ENCODE peak calls at places on chromosome 19, in seven cellular contexts. S is A549, I is Peyer's patch, R is stomach, L is IMR-90, U is tibial nerve, Y is heart left ventricle. M is an unnamed sample.

GRCh38 chr19:289651-290538 is 1.3 kb downstream of the PLPP2 start:
- DNase-seq in I (peak; percentile 87), L (peak; percentile 25), R (peak; percentile 87), Y (no peak), U (no peak), S (peak; percentile 83), M (no peak)

GRCh38 chr19:54229146-54229545 is 6.3 kb upstream of the LILRB3 start:
- DNase-seq in U (no peak), S (no peak), R (no peak), L (no peak), Y (no peak), I (peak; percentile 33), M (no peak)

GRCh38 chr19:36488816-36489138 is 584 bp downstream of the ZNF566 start:
- DNase-seq in Y (no peak), L (no peak), I (peak; percentile 57), U (no peak), R (no peak), S (peak; percentile 64), M (no peak)

GRCh38 chr19:17525141-17525540 is 13.7 kb downstream of the PGLS start:
- DNase-seq in U (no peak), I (no peak), S (no peak), R (no peak), Y (no peak), L (no peak), M (no peak)

GRCh38 chr19:17332360-17332676 is 2.3 kb downstream of the ANO8 start:
- DNase-seq in L (no peak), I (no peak), S (no peak), Y (no peak), R (no peak), U (no peak), M (no peak)

GRCh38 chr19:45141203-45141900 is 19.4 kb downstream of the NKPD1 start:
- DNase-seq in R (no peak), U (no peak), S (no peak), Y (no peak), L (no peak), I (no peak), M (no peak)

GRCh38 chr19:15129856-15130580 is 22.8 kb downstream of the SYDE1 start:
- DNase-seq in R (no peak), S (no peak), I (no peak), L (no peak), U (no peak), Y (no peak), M (no peak)

GRCh38 chr19:7762719-7763293 is at the start of gene CLEC4M:
- DNase-seq in R (no peak), I (no peak), S (no peak), U (no peak), Y (no peak), L (no peak), M (no peak)

GRCh38 chr19:46299004-46299509 is 2.2 kb downstream of the HIF3A start:
- DNase-seq in I (peak; percentile 94), R (peak; percentile 99), S (peak; percentile 95), U (peak; percentile 99), L (peak; percentile 50), Y (peak; percentile 97), M (peak; percentile 77)

GRCh38 chr19:51158474-51159129 is 16.5 kb downstream of the SIGLEC7 start:
- DNase-seq in S (peak; percentile 41), Y (no peak), L (peak; percentile 7), U (peak; percentile 60), I (peak; percentile 80), R (peak; percentile 55), M (no peak)

GRCh38 chr19:35717665-35718344 is at the start of gene KMT2B:
- DNase-seq in S (peak; percentile 100), I (no peak), L (no peak), R (peak; percentile 96), U (peak; percentile 70), Y (peak; percentile 98), M (peak; percentile 95)

GRCh38 chr19:3448616-3449334 is 31.6 kb downstream of the SMIM24 start:
- DNase-seq in L (no peak), U (no peak), R (no peak), Y (no peak), I (no peak), S (no peak), M (peak; percentile 22)

GRCh38 chr19:30076751-30077670 is 135.0 kb downstream of the URI1 start:
- DNase-seq in S (no peak), L (no peak), Y (no peak), I (no peak), U (no peak), R (no peak), M (no peak)

GRCh38 chr19:793775-794174 is 3.5 kb upstream of the PTBP1 start:
- DNase-seq in S (no peak), U (no peak), R (no peak), I (peak; percentile 43), L (no peak), Y (no peak), M (no peak)

GRCh38 chr19:48636859-48637448 is at the start of gene DBP:
- DNase-seq in R (peak; percentile 45), I (peak; percentile 76), Y (peak; percentile 50), S (peak; percentile 79), U (no peak), L (no peak), M (peak; percentile 79)

GRCh38 chr19:54178581-54179261 is 5.8 kb upstream of the TMC4 start:
- DNase-seq in Y (no peak), S (no peak), I (no peak), U (no peak), L (no peak), R (peak; percentile 51), M (no peak)

GRCh38 chr19:41531438-41532311 is 44.3 kb upstream of the CEACAM21 start:
- DNase-seq in U (peak; percentile 85), S (peak; percentile 85), I (peak; percentile 91), Y (peak; percentile 84), L (peak; percentile 31), R (peak; percentile 64), M (peak; percentile 56)

GRCh38 chr19:44777715-44778347 is at the start of gene CBLC:
- DNase-seq in I (peak; percentile 92), U (no peak), Y (no peak), L (no peak), R (peak; percentile 86), S (no peak), M (no peak)

GRCh38 chr19:46786236-46787039 is 2.0 kb downstream of the SLC1A5 start:
- DNase-seq in I (peak; percentile 90), L (peak; percentile 83), Y (peak; percentile 77), U (peak; percentile 77), R (peak; percentile 67), S (peak; percentile 95), M (peak; percentile 50)

GRCh38 chr19:11505504-11506100 is at the start of gene ZNF653:
- DNase-seq in R (peak; percentile 94), I (peak; percentile 97), Y (peak; percentile 94), S (peak; percentile 95), L (peak; percentile 92), U (peak; percentile 91), M (peak; percentile 86)
- TF ChIP-seq POLR2A in R (no peak), I (peak; percentile 33), Y (peak; percentile 38), S (peak; percentile 28), L (peak; percentile 75), U (peak; percentile 34), M (peak; percentile 47)

GRCh38 chr19:2149980-2150793 is 1.2 kb downstream of the AP3D1 start:
- DNase-seq in U (no peak), R (no peak), I (no peak), L (peak; percentile 23), S (no peak), Y (no peak), M (peak; percentile 41)

GRCh38 chr19:2151339-2152229 is at the start of gene AP3D1:
- DNase-seq in Y (peak; percentile 100), L (peak; percentile 100), S (peak; percentile 93), R (peak; percentile 100), U (peak; percentile 99), I (peak; percentile 100), M (peak; percentile 100)

GRCh38 chr19:2145831-2146241 is 5.5 kb downstream of the AP3D1 start:
- DNase-seq in I (no peak), S (no peak), L (peak; percentile 21), R (no peak), U (no peak), Y (no peak), M (no peak)

GRCh38 chr19:2150794-2151338 is 500 bp downstream of the AP3D1 start:
- DNase-seq in S (no peak), R (no peak), Y (no peak), L (no peak), I (peak; percentile 52), U (no peak), M (no peak)

GRCh38 chr19:2148482-2149135 is 2.8 kb downstream of the AP3D1 start:
- DNase-seq in U (no peak), L (no peak), R (no peak), S (no peak), Y (no peak), I (no peak), M (no peak)
- H3K4me1 ChIP-seq in U (peaks cover 57% of the 10 kb centered on the region), L (peaks cover 12% of the 10 kb centered on the region), R (peaks cover 53% of the 10 kb centered on the region), S (peaks cover 15% of the 10 kb centered on the region), Y (peaks cover 18% of the 10 kb centered on the region), I (peaks cover 4% of the 10 kb centered on the region), M (peaks cover 49% of the 10 kb centered on the region)

GRCh38 chr19:27746691-27747380 is 1466.1 kb downstream of the UQCRFS1 start:
- DNase-seq in S (peak; percentile 19), L (peak; percentile 1), Y (peak; percentile 44), I (peak; percentile 37), R (peak; percentile 39), U (no peak), M (no peak)
- TF ChIP-seq POLR2A in S (no peak), L (no peak), Y (no peak), I (no peak), R (no peak), U (no peak), M (no peak)

DNA sequence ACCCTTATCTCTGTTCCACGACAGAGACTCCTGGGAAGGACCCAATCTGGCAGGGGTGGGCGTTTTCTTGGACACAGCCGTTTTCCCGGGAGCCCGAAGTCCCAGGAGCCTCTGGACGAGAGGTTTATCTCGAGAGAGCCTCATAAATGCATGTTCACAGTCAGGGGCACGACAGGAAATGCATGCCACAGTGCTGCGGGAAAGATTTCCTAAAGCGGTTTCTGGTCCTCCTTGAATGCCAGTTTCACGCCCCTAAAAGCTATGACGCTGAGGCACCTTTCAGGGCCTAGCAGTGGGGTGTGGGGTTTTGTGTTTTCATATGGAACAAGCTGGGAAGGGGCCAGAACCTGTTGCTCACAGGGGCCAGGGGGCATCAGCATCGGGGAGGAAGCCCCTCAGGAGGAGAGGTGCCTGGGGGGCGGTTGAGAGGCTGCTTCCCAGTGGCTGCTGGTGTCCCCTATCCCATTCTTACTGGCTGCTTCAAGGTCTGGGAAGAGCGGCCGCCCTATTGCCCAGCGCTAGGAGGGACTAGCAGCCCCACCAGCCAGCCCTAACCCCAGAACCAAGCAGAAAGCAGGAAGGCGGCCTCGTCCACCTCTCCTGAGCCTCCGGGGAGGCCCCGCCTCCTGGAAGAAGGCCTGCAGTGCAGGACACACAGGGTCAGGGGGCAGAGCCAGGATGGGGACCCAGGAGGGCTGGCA is 157.0 kb downstream of the KDM4B start:
- DNase-seq in S (no peak), Y (no peak), I (no peak), R (no peak), U (no peak), L (peak; percentile 4), M (no peak)
- H3K4me1 ChIP-seq in S (no peaks in the 10 kb centered on the region), Y (peaks cover 27% of the 10 kb centered on the region), I (no peaks in the 10 kb centered on the region), R (peaks cover 30% of the 10 kb centered on the region), U (peaks cover 56% of the 10 kb centered on the region), L (peaks cover 22% of the 10 kb centered on the region), M (peaks cover 27% of the 10 kb centered on the region)

M was measured in gastrocnemius medialis.